ENCODE peak calls at places on chromosome X, in nine cellular contexts. Q, T, K, S, R, Y, I, E and L are unnamed samples.

GRCh38 chrX:40878821-40879571 is 143.7 kb upstream of the MED14 start:
- DNase-seq in Q (no peak), T (no peak), K (no peak), S (no peak), R (no peak), Y (peak), I (no peak), E (no peak), L (no peak)

GRCh38 chrX:57156397-57157049 is 19.3 kb upstream of the SPIN2A start:
- DNase-seq in Q (no peak), T (peak), K (peak), S (no peak), R (no peak), Y (peak), I (peak), E (no peak), L (no peak)

GRCh38 chrX:111568356-111568755 is 56.9 kb downstream of the SERTM2 start:
- DNase-seq in Q (no peak), T (no peak), K (peak), S (no peak), R (no peak), Y (peak), I (no peak), E (no peak), L (no peak)

GRCh38 chrX:18888281-18888680 is 95.6 kb downstream of the PHKA2 start:
- DNase-seq in Q (no peak), T (no peak), K (no peak), S (no peak), R (no peak), Y (no peak), I (no peak), E (no peak), L (no peak)

GRCh38 chrX:22424141-22424915 is 151.6 kb downstream of the CBLL2 start:
- DNase-seq in Q (no peak), T (no peak), K (no peak), S (no peak), R (no peak), Y (no peak), I (no peak), E (no peak), L (no peak)

GRCh38 chrX:151151668-151152267 is 24.6 kb upstream of the GPR50 start:
- DNase-seq in Q (no peak), T (peak), K (peak), S (no peak), R (no peak), Y (peak), I (peak), E (no peak), L (no peak)

GRCh38 chrX:19772306-19772705 is 115.1 kb downstream of the SH3KBP1 start:
- DNase-seq in Q (peak), T (peak), K (no peak), S (no peak), R (peak), Y (peak), I (no peak), E (no peak), L (no peak)

GRCh38 chrX:110418220-110418856 is 59.7 kb downstream of the RTL9 start:
- DNase-seq in Q (peak), T (peak), K (peak), S (peak), R (peak), Y (peak), I (no peak), E (no peak), L (no peak)

GRCh38 chrX:124488412-124489161 is 142.2 kb downstream of the SH2D1A start:
- DNase-seq in Q (no peak), T (no peak), K (no peak), S (no peak), R (no peak), Y (no peak), I (no peak), E (no peak), L (no peak)

GRCh38 chrX:44039556-44039955 is 66.4 kb upstream of the NDP start:
- DNase-seq in Q (no peak), T (no peak), K (no peak), S (no peak), R (no peak), Y (no peak), I (no peak), E (no peak), L (no peak)

GRCh38 chrX:49209434-49210251 is 9.7 kb upstream of the SYP start:
- DNase-seq in Q (no peak), T (no peak), K (no peak), S (no peak), R (no peak), Y (no peak), I (no peak), E (no peak), L (no peak)

GRCh38 chrX:151505796-151506195 is 57.7 kb upstream of the PASD1 start:
- DNase-seq in Q (peak), T (no peak), K (peak), S (no peak), R (no peak), Y (no peak), I (no peak), E (no peak), L (no peak)

GRCh38 chrX:107325467-107325866 is 119.1 kb downstream of the DNAAF6 start:
- DNase-seq in Q (no peak), T (no peak), K (no peak), S (no peak), R (no peak), Y (no peak), I (no peak), E (no peak), L (no peak)

GRCh38 chrX:13607356-13607995 is 38.1 kb downstream of the EGFL6 start:
- DNase-seq in Q (no peak), T (no peak), K (no peak), S (no peak), R (no peak), Y (no peak), I (no peak), E (no peak), L (no peak)

GRCh38 chrX:130414800-130415199 is 13.0 kb downstream of the RBMX2 start:
- DNase-seq in Q (no peak), T (no peak), K (no peak), S (no peak), R (no peak), Y (no peak), I (no peak), E (no peak), L (no peak)

GRCh38 chrX:72060196-72060974 is 71.3 kb downstream of the RTL5 start:
- DNase-seq in Q (no peak), T (no peak), K (peak), S (no peak), R (peak), Y (no peak), I (no peak), E (no peak), L (no peak)

GRCh38 chrX:22526339-22526738 is 253.6 kb downstream of the CBLL2 start:
- DNase-seq in Q (no peak), T (peak), K (no peak), S (no peak), R (no peak), Y (peak), I (no peak), E (no peak), L (no peak)

GRCh38 chrX:111110098-111110775 is 14.2 kb downstream of the PAK3 start:
- DNase-seq in Q (no peak), T (no peak), K (no peak), S (no peak), R (no peak), Y (no peak), I (no peak), E (no peak), L (no peak)

GRCh38 chrX:68698955-68699354 is 51.5 kb downstream of the STARD8 start:
- DNase-seq in Q (no peak), T (no peak), K (no peak), S (no peak), R (no peak), Y (no peak), I (no peak), E (no peak), L (no peak)

GRCh38 chrX:9532349-9532748 is 67.5 kb downstream of the TBL1X start:
- DNase-seq in Q (peak), T (no peak), K (no peak), S (no peak), R (peak), Y (peak), I (no peak), E (no peak), L (no peak)

GRCh38 chrX:69987691-69988090 is 62.0 kb downstream of the AWAT2 start:
- DNase-seq in Q (no peak), T (no peak), K (no peak), S (no peak), R (no peak), Y (no peak), I (no peak), E (no peak), L (no peak)

GRCh38 chrX:11765449-11765848 is 7.4 kb downstream of the MSL3 start:
- DNase-seq in Q (no peak), T (no peak), K (no peak), S (no peak), R (no peak), Y (no peak), I (no peak), E (no peak), L (no peak)

GRCh38 chrX:156005144-156005543 is 7.6 kb downstream of the IL9R start:
- DNase-seq in Q (no peak), T (no peak), K (no peak), S (no peak), R (no peak), Y (no peak), I (no peak), E (no peak), L (no peak)

GRCh38 chrX:98654565-98654964 is 1755.5 kb downstream of the PCDH19 start:
- DNase-seq in Q (no peak), T (no peak), K (no peak), S (no peak), R (no peak), Y (no peak), I (no peak), E (no peak), L (no peak)

GRCh38 chrX:47232803-47233332 is at the start of gene USP11:
- DNase-seq in Q (peak), T (peak), K (no peak), S (peak), R (peak), Y (peak), I (no peak), E (peak), L (peak)

GRCh38 chrX:101258260-101258581 is 32.9 kb downstream of the TAF7L start:
- DNase-seq in Q (no peak), T (no peak), K (no peak), S (no peak), R (no peak), Y (no peak), I (no peak), E (no peak), L (no peak)

GRCh38 chrX:152925835-152926234 is 28.0 kb downstream of the ZNF185 start:
- DNase-seq in Q (no peak), T (no peak), K (no peak), S (no peak), R (no peak), Y (no peak), I (no peak), E (no peak), L (no peak)

GRCh38 chrX:40933132-40934078 is 151.8 kb upstream of the USP9X start:
- DNase-seq in Q (peak), T (peak), K (no peak), S (no peak), R (no peak), Y (peak), I (no peak), E (no peak), L (no peak)

GRCh38 chrX:45143455-45143854 is 57.2 kb downstream of the DIPK2B start:
- DNase-seq in Q (no peak), T (no peak), K (no peak), S (no peak), R (no peak), Y (no peak), I (no peak), E (no peak), L (no peak)

GRCh38 chrX:102042706-102043325 is 82.7 kb upstream of the TCEAL2 start:
- DNase-seq in Q (no peak), T (peak), K (no peak), S (no peak), R (no peak), Y (no peak), I (peak), E (no peak), L (no peak)

DNA sequence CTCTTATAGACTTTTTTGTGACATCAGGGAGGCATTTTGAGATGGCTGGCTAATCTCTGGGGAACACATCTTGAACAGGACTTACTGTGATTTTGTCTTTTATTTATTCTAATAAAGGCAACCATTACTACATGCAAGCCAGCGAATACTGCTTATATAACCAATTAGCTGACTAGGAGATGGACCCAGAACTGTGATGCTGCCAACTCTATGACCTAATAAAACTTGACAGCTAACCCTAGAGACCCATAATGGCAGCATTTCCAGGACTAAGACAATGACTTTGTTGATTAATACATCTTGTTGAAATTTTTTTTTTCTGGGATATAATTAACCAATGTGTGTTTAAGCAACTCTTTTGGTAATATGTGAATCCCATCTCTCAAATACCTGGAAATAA is 584.6 kb downstream of the PRR32 start:
- DNase-seq in Q (no peak), T (no peak), K (no peak), S (no peak), R (no peak), Y (no peak), I (no peak), E (no peak), L (no peak)
- TF ChIP-seq CTCF in Q (no peak), T (no peak), K (no peak), S (no peak), R (no peak), Y (no peak), I (no peak), E (no peak), L (no peak)

DNA sequence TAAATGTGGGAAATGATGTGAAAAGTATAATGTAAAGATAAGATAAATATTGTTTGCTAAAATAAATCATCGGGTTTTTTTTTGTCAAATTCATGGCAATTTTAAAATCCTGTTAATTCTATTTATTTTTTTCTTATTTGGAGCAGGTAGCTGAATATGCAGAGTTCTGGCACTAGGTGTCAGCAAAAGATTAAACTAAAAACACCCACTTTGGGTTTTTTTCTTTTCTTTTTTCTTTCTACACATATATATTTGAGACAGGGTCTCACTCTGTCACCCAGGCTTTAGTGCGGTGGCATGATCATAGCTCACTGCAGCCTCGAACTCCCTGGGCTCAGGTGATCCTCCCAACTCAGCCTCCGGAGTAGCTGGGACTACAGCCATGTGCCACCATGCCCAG is 6.9 kb upstream of the RAP2C start:
- DNase-seq in Q (no peak), T (no peak), K (no peak), S (no peak), R (no peak), Y (no peak), I (no peak), E (no peak), L (no peak)
- TF ChIP-seq CTCF in Q (peak), T (peak), K (peak), S (no peak), R (no peak), Y (peak), I (peak), E (peak), L (peak)

DNA sequence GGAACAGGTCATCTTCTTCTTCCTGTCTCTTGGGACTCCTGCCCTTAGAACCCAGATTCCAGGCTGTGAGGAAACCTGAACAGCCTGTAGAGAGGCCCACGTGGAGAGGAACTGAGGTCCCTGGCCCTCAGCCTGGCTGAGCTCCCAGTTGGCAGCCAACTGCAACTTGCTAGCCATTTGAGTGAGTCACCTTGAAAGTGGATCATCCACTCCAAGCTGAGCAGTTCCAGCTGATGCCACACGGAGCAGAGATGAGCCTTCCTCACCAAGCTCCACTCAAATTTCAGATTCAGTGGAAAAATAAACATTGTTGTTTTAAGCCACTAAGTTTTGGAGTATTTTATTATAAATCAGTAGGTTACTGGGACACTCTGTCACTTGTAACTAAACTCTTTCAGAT is 392.5 kb downstream of the BCOR start:
- DNase-seq in Q (peak), T (peak), K (no peak), S (peak), R (peak), Y (peak), I (peak), E (no peak), L (no peak)
- TF ChIP-seq CTCF in Q (peak), T (peak), K (peak), S (no peak), R (peak), Y (peak), I (peak), E (no peak), L (peak)

GRCh38 chrX:154855256-154855655 is 20.8 kb upstream of the SMIM9 start:
- DNase-seq in Q (no peak), T (no peak), K (no peak), S (no peak), R (no peak), Y (peak), I (no peak), E (no peak), L (no peak)
- TF ChIP-seq CTCF in Q (no peak), T (no peak), K (no peak), S (no peak), R (no peak), Y (no peak), I (no peak), E (no peak), L (no peak)

GRCh38 chrX:123199338-123199737 is 15.3 kb downstream of the GRIA3 start:
- DNase-seq in Q (no peak), T (no peak), K (no peak), S (no peak), R (no peak), Y (no peak), I (no peak), E (no peak), L (no peak)

GRCh38 chrX:123202523-123202922 is 18.4 kb downstream of the GRIA3 start:
- DNase-seq in Q (no peak), T (no peak), K (no peak), S (no peak), R (no peak), Y (no peak), I (no peak), E (no peak), L (no peak)

GRCh38 chrX:123206222-123206621 is 22.1 kb downstream of the GRIA3 start:
- DNase-seq in Q (no peak), T (no peak), K (peak), S (no peak), R (no peak), Y (no peak), I (no peak), E (no peak), L (no peak)

GRCh38 chrX:123201720-123202119 is 17.6 kb downstream of the GRIA3 start:
- DNase-seq in Q (no peak), T (no peak), K (no peak), S (no peak), R (no peak), Y (peak), I (no peak), E (no peak), L (no peak)

GRCh38 chrX:123203772-123204171 is 19.7 kb downstream of the GRIA3 start:
- DNase-seq in Q (no peak), T (no peak), K (no peak), S (no peak), R (no peak), Y (no peak), I (no peak), E (no peak), L (no peak)
- TF ChIP-seq CTCF in Q (no peak), T (peak), K (no peak), S (no peak), R (no peak), Y (no peak), I (no peak), E (no peak), L (peak)

GRCh38 chrX:138191998-138192397 is 519.5 kb downstream of the FGF13 start:
- DNase-seq in Q (no peak), T (no peak), K (peak), S (no peak), R (no peak), Y (peak), I (no peak), E (no peak), L (no peak)
- TF ChIP-seq CTCF in Q (peak), T (peak), K (peak), S (no peak), R (no peak), Y (peak), I (peak), E (no peak), L (peak)

GRCh38 chrX:54540289-54540688 is 10.3 kb downstream of the GNL3L start:
- DNase-seq in Q (peak), T (peak), K (no peak), S (no peak), R (no peak), Y (peak), I (no peak), E (no peak), L (no peak)
- TF ChIP-seq CTCF in Q (no peak), T (peak), K (no peak), S (no peak), R (no peak), Y (peak), I (no peak), E (no peak), L (no peak)